ENCODE peak calls at places on chromosomes 16 and 17, in seven cellular contexts. One of them, this sample, is unnamed.

GRCh38 chr16:57529324-57530103 is 6.9 kb downstream of the CCDC102A start:
- DNase-seq in kidney epithelial cell: no peak
- DNase-seq in left kidney: no peak
- DNase-seq in AG10803: no peak
- DNase-seq in RWPE1: no peak
- DNase-seq in stimulated activated CD8-positive, alpha-beta memory T cell treated with anti-CD3 and anti-CD28 coated beads, Interleukin-12 subunit alpha, Interleukin-12 subunit beta, amount 100 ng/mL, for 1 hour: no peak
- DNase-seq in glomerular endothelial cell: no peak
- DNase-seq in this sample: no peak

GRCh38 chr16:705748-706188 is at the start of gene FBXL16:
- DNase-seq in kidney epithelial cell: no peak
- DNase-seq in left kidney: peak; percentile 45
- DNase-seq in AG10803: no peak
- DNase-seq in RWPE1: peak; percentile 74
- DNase-seq in stimulated activated CD8-positive, alpha-beta memory T cell treated with anti-CD3 and anti-CD28 coated beads, Interleukin-12 subunit alpha, Interleukin-12 subunit beta, amount 100 ng/mL, for 1 hour: no peak
- DNase-seq in glomerular endothelial cell: no peak
- DNase-seq in this sample: no peak

GRCh38 chr17:64130559-64131001 is 636 bp upstream of the ERN1 start:
- DNase-seq in kidney epithelial cell: no peak
- DNase-seq in left kidney: no peak
- DNase-seq in AG10803: peak; percentile 79
- DNase-seq in RWPE1: no peak
- DNase-seq in stimulated activated CD8-positive, alpha-beta memory T cell treated with anti-CD3 and anti-CD28 coated beads, Interleukin-12 subunit alpha, Interleukin-12 subunit beta, amount 100 ng/mL, for 1 hour: no peak
- DNase-seq in glomerular endothelial cell: no peak
- DNase-seq in this sample: no peak

GRCh38 chr17:2892305-2892971 is 96.2 kb downstream of the RAP1GAP2 start:
- DNase-seq in kidney epithelial cell: peak; percentile 97
- DNase-seq in left kidney: no peak
- DNase-seq in AG10803: peak; percentile 48
- DNase-seq in RWPE1: peak; percentile 93
- DNase-seq in stimulated activated CD8-positive, alpha-beta memory T cell treated with anti-CD3 and anti-CD28 coated beads, Interleukin-12 subunit alpha, Interleukin-12 subunit beta, amount 100 ng/mL, for 1 hour: no peak
- DNase-seq in glomerular endothelial cell: peak; percentile 3
- DNase-seq in this sample: no peak

GRCh38 chr17:11952610-11953009 is 44.7 kb downstream of the ZNF18 start:
- DNase-seq in kidney epithelial cell: no peak
- DNase-seq in left kidney: no peak
- DNase-seq in AG10803: no peak
- DNase-seq in RWPE1: no peak
- DNase-seq in stimulated activated CD8-positive, alpha-beta memory T cell treated with anti-CD3 and anti-CD28 coated beads, Interleukin-12 subunit alpha, Interleukin-12 subunit beta, amount 100 ng/mL, for 1 hour: no peak
- DNase-seq in glomerular endothelial cell: no peak
- DNase-seq in this sample: no peak

GRCh38 chr17:37131064-37131463 is 182.3 kb downstream of the AATF start:
- DNase-seq in kidney epithelial cell: peak; percentile 29
- DNase-seq in left kidney: peak; percentile 93
- DNase-seq in AG10803: no peak
- DNase-seq in RWPE1: no peak
- DNase-seq in stimulated activated CD8-positive, alpha-beta memory T cell treated with anti-CD3 and anti-CD28 coated beads, Interleukin-12 subunit alpha, Interleukin-12 subunit beta, amount 100 ng/mL, for 1 hour: no peak
- DNase-seq in glomerular endothelial cell: no peak
- DNase-seq in this sample: no peak

GRCh38 chr17:1563786-1564613 is 1.4 kb upstream of the PITPNA start:
- DNase-seq in kidney epithelial cell: no peak
- DNase-seq in left kidney: peak; percentile 58
- DNase-seq in AG10803: no peak
- DNase-seq in RWPE1: no peak
- DNase-seq in stimulated activated CD8-positive, alpha-beta memory T cell treated with anti-CD3 and anti-CD28 coated beads, Interleukin-12 subunit alpha, Interleukin-12 subunit beta, amount 100 ng/mL, for 1 hour: no peak
- DNase-seq in glomerular endothelial cell: no peak
- DNase-seq in this sample: no peak

GRCh38 chr17:34377078-34377823 is 14.2 kb upstream of the CCL1 start:
- DNase-seq in kidney epithelial cell: no peak
- DNase-seq in left kidney: no peak
- DNase-seq in AG10803: no peak
- DNase-seq in RWPE1: no peak
- DNase-seq in stimulated activated CD8-positive, alpha-beta memory T cell treated with anti-CD3 and anti-CD28 coated beads, Interleukin-12 subunit alpha, Interleukin-12 subunit beta, amount 100 ng/mL, for 1 hour: no peak
- DNase-seq in glomerular endothelial cell: no peak
- DNase-seq in this sample: peak; percentile 29

GRCh38 chr16:75105306-75106061 is 11.1 kb downstream of the LDHD start:
- DNase-seq in kidney epithelial cell: no peak
- DNase-seq in left kidney: peak; percentile 36
- DNase-seq in AG10803: peak; percentile 23
- DNase-seq in RWPE1: no peak
- DNase-seq in stimulated activated CD8-positive, alpha-beta memory T cell treated with anti-CD3 and anti-CD28 coated beads, Interleukin-12 subunit alpha, Interleukin-12 subunit beta, amount 100 ng/mL, for 1 hour: no peak
- DNase-seq in glomerular endothelial cell: no peak
- DNase-seq in this sample: no peak

GRCh38 chr16:54027126-54027922 is 259.3 kb downstream of the IRX3 start:
- DNase-seq in kidney epithelial cell: no peak
- DNase-seq in left kidney: no peak
- DNase-seq in AG10803: peak; percentile 70
- DNase-seq in RWPE1: peak; percentile 67
- DNase-seq in stimulated activated CD8-positive, alpha-beta memory T cell treated with anti-CD3 and anti-CD28 coated beads, Interleukin-12 subunit alpha, Interleukin-12 subunit beta, amount 100 ng/mL, for 1 hour: no peak
- DNase-seq in glomerular endothelial cell: no peak
- DNase-seq in this sample: no peak

GRCh38 chr16:28155293-28155692 is 56.5 kb downstream of the XPO6 start:
- DNase-seq in kidney epithelial cell: no peak
- DNase-seq in left kidney: peak; percentile 60
- DNase-seq in AG10803: no peak
- DNase-seq in RWPE1: no peak
- DNase-seq in stimulated activated CD8-positive, alpha-beta memory T cell treated with anti-CD3 and anti-CD28 coated beads, Interleukin-12 subunit alpha, Interleukin-12 subunit beta, amount 100 ng/mL, for 1 hour: no peak
- DNase-seq in glomerular endothelial cell: no peak
- DNase-seq in this sample: no peak

This sample was measured in ecto neural progenitor cell.